ENCODE peak calls at places on chromosomes 5 and 9, in eight cellular contexts. B is SHP77; W is HEK293T; Z is midbrain; F is stimulated activated CD4-positive, alpha-beta T cell treated with anti-CD3 and anti-CD28 coated beads, TNF-alpha, amount 100 ng/mL, for 48 hours; E is NCI-H1105 treated with DMSO at 0.1 percent for 48 hours; Y is body of pancreas; R is ACHN. D is an unnamed sample.

GRCh38 chr5:143143973-143144372 is 259.5 kb downstream of the NR3C1 start:
- DNase-seq in F (no peak), E (no peak), B (no peak), Y (no peak), R (no peak), Z (no peak), W (no peak), D (no peak)

GRCh38 chr9:95250462-95251058 is 66.9 kb downstream of the FANCC start:
- DNase-seq in Y (no peak), E (peak), R (no peak), F (no peak), B (no peak), W (no peak), Z (no peak), D (peak)

GRCh38 chr5:1867815-1868143 is 14.9 kb downstream of the IRX4 start:
- DNase-seq in F (no peak), R (no peak), Y (no peak), E (no peak), B (no peak), W (no peak), Z (no peak), D (no peak)

GRCh38 chr5:114176356-114176755 is 185.5 kb upstream of the KCNN2 start:
- DNase-seq in Y (no peak), W (no peak), F (no peak), B (no peak), E (no peak), Z (no peak), R (no peak), D (no peak)

GRCh38 chr5:4994994-4995393 is 145.1 kb upstream of the ADAMTS16 start:
- DNase-seq in B (no peak), R (peak), Z (no peak), Y (no peak), F (no peak), W (no peak), E (no peak), D (peak)

GRCh38 chr9:37221489-37222106 is 101.2 kb downstream of the ZCCHC7 start:
- DNase-seq in Y (no peak), F (no peak), E (no peak), B (no peak), R (no peak), W (no peak), Z (no peak), D (no peak)

GRCh38 chr9:120030847-120031246 is 549.1 kb downstream of the CDK5RAP2 start:
- DNase-seq in Z (no peak), B (no peak), Y (no peak), F (no peak), E (no peak), R (no peak), W (no peak), D (no peak)

GRCh38 chr9:92576175-92576574 is 40.4 kb upstream of the ECM2 start:
- DNase-seq in F (no peak), Z (no peak), E (no peak), Y (no peak), W (no peak), B (no peak), R (no peak), D (no peak)

GRCh38 chr5:149881069-149881622 is 63.4 kb downstream of the PDE6A start:
- DNase-seq in Z (no peak), B (no peak), R (no peak), F (no peak), W (no peak), E (no peak), Y (no peak), D (no peak)

D was measured in A673.